ENCODE peak calls at places on chromosomes 11 and 22, in seven cellular contexts. T is activated naive CD8-positive, alpha-beta T cell treated with anti-CD3 and anti-CD28 coated beads, Interleukin-2, amount 50 U/mL, for 24 hours; R is ureter; M is neuronal stem cell; O is stimulated activated CD4-positive, alpha-beta T cell treated with anti-CD3 and anti-CD28 coated beads, Interleukin-2, amount 100 ng/mL, for 48 hours; J is activated CD4-positive, alpha-beta T cell treated with anti-CD3 and anti-CD28 coated beads, Interleukin-2, amount 50 U/mL, for 48 hours; X is RKO. L is an unnamed sample.

GRCh38 chr11:73269353-73270088 is 2.6 kb upstream of the P2RY6 start:
- DNase-seq in J (no peak), R (peak), O (no peak), X (no peak), T (no peak), M (no peak), L (peak)

GRCh38 chr11:118012083-118012669 is 26.0 kb downstream of the IL10RA start:
- DNase-seq in T (no peak), M (no peak), O (no peak), J (peak), R (no peak), X (peak), L (no peak)

GRCh38 chr11:16787035-16787744 is 48.7 kb downstream of the C11orf58 start:
- DNase-seq in J (no peak), O (no peak), M (no peak), X (no peak), R (no peak), T (no peak), L (no peak)

GRCh38 chr11:41446107-41446506 is 13.3 kb downstream of the LRRC4C start:
- DNase-seq in O (no peak), M (no peak), R (no peak), X (no peak), T (no peak), J (no peak), L (no peak)

GRCh38 chr11:76277298-76278175 is 71.2 kb upstream of the WNT11 start:
- DNase-seq in R (no peak), J (no peak), T (no peak), O (no peak), X (no peak), M (no peak), L (no peak)

GRCh38 chr22:29199702-29200400 is 5.8 kb upstream of the EMID1 start:
- DNase-seq in M (no peak), X (no peak), O (no peak), J (no peak), R (no peak), T (no peak), L (no peak)

GRCh38 chr11:64207247-64208085 is 945 bp downstream of the FERMT3 start:
- DNase-seq in O (peak), J (peak), X (peak), T (peak), M (no peak), R (no peak), L (no peak)

GRCh38 chr22:30290679-30291333 is 1.5 kb upstream of the CASTOR1 start:
- DNase-seq in M (peak), R (peak), T (no peak), J (no peak), X (peak), O (no peak), L (peak)

GRCh38 chr11:88115828-88116410 is 59.3 kb downstream of the RAB38 start:
- DNase-seq in M (peak), J (no peak), O (no peak), X (no peak), T (no peak), R (no peak), L (no peak)

GRCh38 chr11:111018571-111018970 is 227.0 kb upstream of the POU2AF2 start:
- DNase-seq in T (no peak), O (no peak), M (no peak), J (no peak), R (no peak), X (no peak), L (no peak)

GRCh38 chr11:67306769-67307544 is 3.6 kb downstream of the SSH3 start:
- DNase-seq in M (no peak), T (no peak), O (no peak), J (no peak), X (no peak), R (no peak), L (no peak)

GRCh38 chr22:33329398-33329797 is 271.2 kb upstream of the SYN3 start:
- DNase-seq in O (no peak), X (no peak), M (no peak), R (no peak), J (no peak), T (no peak), L (no peak)

GRCh38 chr11:121441533-121441932 is 10.6 kb upstream of the SORL1 start:
- DNase-seq in T (no peak), R (no peak), J (no peak), O (no peak), M (no peak), X (no peak), L (no peak)

GRCh38 chr11:67027483-67027930 is 4.6 kb downstream of the SYT12 start:
- DNase-seq in X (no peak), R (peak), T (no peak), O (no peak), J (no peak), M (no peak), L (no peak)

GRCh38 chr22:34841321-34841901 is 224.5 kb upstream of the ISX start:
- DNase-seq in X (no peak), J (no peak), R (no peak), M (peak), O (no peak), T (no peak), L (no peak)

GRCh38 chr11:44301856-44302231 is 8.1 kb downstream of the ALX4 start:
- DNase-seq in M (no peak), R (no peak), J (no peak), X (peak), T (no peak), O (no peak), L (no peak)